ENCODE peak calls at places on chromosomes 5 and 9, in six cellular contexts. R, U, Z, J, T and E are unnamed samples.

GRCh38 chr5:173329370-173330150 is 1.3 kb upstream of the STC2 start:
- DNase-seq in Z (no peak), T (peak), R (no peak), J (no peak), U (no peak), E (no peak)

GRCh38 chr9:106970219-106970975 is 107.4 kb downstream of the ZNF462 start:
- DNase-seq in Z (no peak), R (no peak), U (no peak), J (no peak), T (peak), E (no peak)

GRCh38 chr9:22654833-22655232 is 208.2 kb downstream of the DMRTA1 start:
- DNase-seq in R (no peak), J (no peak), T (no peak), Z (no peak), U (no peak), E (no peak)

GRCh38 chr5:144103611-144104010 is 66.8 kb downstream of the YIPF5 start:
- DNase-seq in Z (no peak), T (no peak), J (no peak), R (no peak), U (no peak), E (no peak)

GRCh38 chr5:139746691-139747582 is 48.7 kb upstream of the PSD2 start:
- DNase-seq in J (no peak), R (peak), U (no peak), Z (no peak), T (peak), E (no peak)

GRCh38 chr5:15285901-15286583 is 213.9 kb upstream of the FBXL7 start:
- DNase-seq in Z (no peak), J (peak), R (no peak), U (no peak), T (peak), E (peak)

GRCh38 chr9:17578911-17579793 is at the start of gene SH3GL2:
- DNase-seq in J (no peak), R (peak), Z (no peak), U (peak), T (peak), E (no peak)

GRCh38 chr5:119055267-119055666 is 15.6 kb upstream of the DMXL1 start:
- DNase-seq in Z (peak), U (no peak), R (no peak), J (no peak), T (no peak), E (peak)

GRCh38 chr9:126307306-126308061 is 19.1 kb upstream of the MVB12B start:
- DNase-seq in J (peak), U (no peak), T (no peak), R (no peak), Z (no peak), E (no peak)

GRCh38 chr5:4640793-4641192 is 499.3 kb upstream of the ADAMTS16 start:
- DNase-seq in T (peak), R (no peak), Z (no peak), U (no peak), J (no peak), E (no peak)

GRCh38 chr9:120718328-120718727 is 4.1 kb upstream of the MEGF9 start:
- DNase-seq in J (no peak), R (no peak), T (no peak), U (no peak), Z (no peak), E (no peak)

GRCh38 chr9:38662763-38663593 is 42.6 kb upstream of the ANKRD18A start:
- DNase-seq in J (peak), T (peak), R (no peak), U (no peak), Z (no peak), E (no peak)

GRCh38 chr9:121169094-121169601 is 32.5 kb downstream of the RAB14 start:
- DNase-seq in U (no peak), Z (no peak), R (no peak), T (no peak), J (no peak), E (no peak)

GRCh38 chr5:125526940-125527339 is 780.5 kb upstream of the ZNF608 start:
- DNase-seq in R (no peak), Z (no peak), J (no peak), U (no peak), T (peak), E (no peak)

GRCh38 chr5:59500014-59500413 is 393.5 kb downstream of the PDE4D start:
- DNase-seq in R (no peak), T (no peak), J (no peak), U (no peak), Z (no peak), E (no peak)

GRCh38 chr5:107533946-107534876 is 136.5 kb downstream of the EFNA5 start:
- DNase-seq in R (no peak), T (no peak), Z (no peak), J (no peak), U (no peak), E (no peak)

GRCh38 chr5:166441-167372 is 24.6 kb upstream of the LRRC14B start:
- DNase-seq in J (no peak), R (peak), U (no peak), Z (no peak), T (no peak), E (no peak)

GRCh38 chr5:137072376-137073174 is 426.6 kb downstream of the SPOCK1 start:
- DNase-seq in U (no peak), J (no peak), R (no peak), Z (no peak), T (no peak), E (no peak)

GRCh38 chr9:24832307-24832706 is 286.6 kb upstream of the IZUMO3 start:
- DNase-seq in T (no peak), J (no peak), R (no peak), U (no peak), Z (no peak), E (no peak)

GRCh38 chr9:108468364-108468763 is 387.4 kb downstream of the ACTL7B start:
- DNase-seq in Z (no peak), T (no peak), J (no peak), R (no peak), U (no peak), E (peak)

GRCh38 chr5:58184910-58185309 is 275.0 kb downstream of the PLK2 start:
- DNase-seq in Z (no peak), R (no peak), J (no peak), U (peak), T (peak), E (no peak)

GRCh38 chr9:108869092-108869725 is 7.1 kb downstream of the ACTL7A start:
- DNase-seq in T (peak), R (no peak), Z (no peak), U (peak), J (no peak), E (no peak)